ENCODE peak calls at places on chromosomes 6 and 20, in four cellular contexts. T is prostate gland, E is heart left ventricle, G is SJSA1. N is an unnamed sample.
A peak's percentile ranks its signal among the peaks of the same experiment; 100 is the strongest.

GRCh38 chr20:53847118-53847842 is 223.1 kb downstream of the BCAS1 start:
- DNase-seq in E (no peak), G (no peak), T (no peak), N (no peak)

GRCh38 chr20:49766979-49767419 is 45.6 kb upstream of the SLC9A8 start:
- DNase-seq in E (peak; percentile 48), T (no peak), G (no peak), N (no peak)

GRCh38 chr20:14566505-14566904 is 229.1 kb upstream of the FLRT3 start:
- DNase-seq in G (no peak), T (no peak), E (no peak), N (no peak)

GRCh38 chr20:60001027-60001567 is 42.9 kb downstream of the CDH26 start:
- DNase-seq in E (peak; percentile 43), G (no peak), T (no peak), N (no peak)

GRCh38 chr6:79180082-79180481 is 54.4 kb downstream of the HMGN3 start:
- DNase-seq in T (peak; percentile 14), G (no peak), E (no peak), N (no peak)

GRCh38 chr6:51737580-51738360 is 349.6 kb downstream of the PKHD1 start:
- DNase-seq in G (no peak), E (no peak), T (peak; percentile 15), N (no peak)

GRCh38 chr20:2559641-2560040 is 23.3 kb downstream of the TMC2 start:
- DNase-seq in G (no peak), T (no peak), E (no peak), N (no peak)

GRCh38 chr6:156190270-156190669 is 586.9 kb upstream of the ARID1B start:
- DNase-seq in T (no peak), G (no peak), E (no peak), N (no peak)

GRCh38 chr6:127710668-127711067 is 133.7 kb downstream of the C6orf58 start:
- DNase-seq in G (no peak), E (no peak), T (no peak), N (no peak)

GRCh38 chr20:5864873-5865582 is 85.3 kb downstream of the TRMT6 start:
- DNase-seq in G (no peak), T (no peak), E (no peak), N (no peak)

GRCh38 chr6:158003910-158004695 is 22.4 kb downstream of the SYNJ2 start:
- DNase-seq in E (no peak), T (no peak), G (no peak), N (no peak)

GRCh38 chr20:44006578-44006977 is 91.9 kb downstream of the TOX2 start:
- DNase-seq in T (no peak), G (no peak), E (no peak), N (no peak)

GRCh38 chr6:169000022-169000421 is 253.6 kb downstream of the THBS2 start:
- DNase-seq in E (no peak), T (no peak), G (no peak), N (no peak)

GRCh38 chr6:42224222-42225042 is 6.8 kb upstream of the MRPS10 start:
- DNase-seq in T (no peak), E (no peak), G (no peak), N (no peak)

GRCh38 chr6:42226251-42227143 is 8.8 kb upstream of the MRPS10 start:
- DNase-seq in G (peak; percentile 67), E (no peak), T (peak; percentile 26), N (no peak)

GRCh38 chr6:42227173-42227850 is 9.7 kb upstream of the MRPS10 start:
- DNase-seq in T (peak; percentile 36), E (no peak), G (no peak), N (no peak)

GRCh38 chr6:42225043-42225368 is 7.3 kb upstream of the MRPS10 start:
- DNase-seq in T (no peak), G (no peak), E (no peak), N (no peak)

DNA sequence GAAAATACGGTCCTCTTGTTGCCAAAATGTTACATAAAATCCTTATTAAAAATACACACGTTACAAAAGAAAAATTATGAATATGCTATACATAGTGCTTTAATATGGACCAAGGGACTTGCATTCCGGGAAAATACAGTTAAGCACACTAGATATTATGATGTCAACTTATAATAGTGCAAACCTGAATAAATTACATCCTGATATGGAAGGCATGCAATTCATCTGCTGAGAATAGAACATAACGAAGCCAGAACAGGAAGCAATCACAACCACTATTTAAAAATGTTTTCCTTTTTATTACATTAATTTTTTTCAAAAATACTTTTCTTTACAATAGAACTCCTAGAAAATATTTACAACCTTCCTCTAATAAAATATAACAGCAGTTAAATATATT is 7.8 kb upstream of the MRPS10 start:
- DNase-seq in E (no peak), T (no peak), G (no peak), N (no peak)
- H3K4me1 ChIP-seq in E (no peaks in the 10 kb centered on the region), T (no peaks in the 10 kb centered on the region), G (peaks cover 26% of the 10 kb centered on the region), N (no peaks in the 10 kb centered on the region)

GRCh38 chr20:21513881-21514540 is at the start of gene NKX2-2:
- DNase-seq in E (no peak), G (peak; percentile 93), T (no peak), N (no peak)
- H3K4me3 ChIP-seq in E (peak within 1 kb of the TSS; percentile 27), G (peak within 1 kb of the TSS; percentile 82), T (no peak within 1 kb of the TSS), N (no peak within 1 kb of the TSS)

DNA sequence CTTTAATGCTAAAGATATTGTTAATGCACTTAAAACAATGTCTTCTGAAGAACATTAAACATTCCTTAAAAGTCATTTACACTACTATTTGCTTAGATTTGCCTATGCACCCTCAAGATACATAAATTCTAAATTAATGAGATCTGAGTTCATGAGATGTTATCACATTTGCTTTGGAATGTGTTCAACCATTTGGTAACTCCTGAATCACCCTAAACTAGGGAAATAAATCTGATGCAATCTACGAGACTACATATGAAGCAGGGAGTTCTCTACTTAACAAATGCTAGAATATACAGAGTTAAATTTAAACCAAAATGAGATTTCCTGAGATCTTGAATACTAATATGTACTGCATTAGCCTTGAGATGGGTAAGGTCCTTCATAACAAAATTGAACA is 170.1 kb downstream of the CLIC5 start:
- DNase-seq in T (no peak), E (no peak), G (no peak), N (no peak)
- H3K36me3 ChIP-seq in T (no peaks in the 10 kb centered on the region), E (no peaks in the 10 kb centered on the region), G (no peaks in the 10 kb centered on the region), N (no peaks in the 10 kb centered on the region)

GRCh38 chr6:88967891-88968290 is 4.5 kb upstream of the RNGTT start:
- DNase-seq in E (no peak), T (no peak), G (no peak), N (no peak)

GRCh38 chr6:88970301-88970700 is 6.9 kb upstream of the RNGTT start:
- DNase-seq in E (no peak), T (no peak), G (no peak), N (no peak)

GRCh38 chr6:88975369-88975768 is 12.0 kb upstream of the RNGTT start:
- DNase-seq in G (no peak), E (no peak), T (no peak), N (no peak)

DNA sequence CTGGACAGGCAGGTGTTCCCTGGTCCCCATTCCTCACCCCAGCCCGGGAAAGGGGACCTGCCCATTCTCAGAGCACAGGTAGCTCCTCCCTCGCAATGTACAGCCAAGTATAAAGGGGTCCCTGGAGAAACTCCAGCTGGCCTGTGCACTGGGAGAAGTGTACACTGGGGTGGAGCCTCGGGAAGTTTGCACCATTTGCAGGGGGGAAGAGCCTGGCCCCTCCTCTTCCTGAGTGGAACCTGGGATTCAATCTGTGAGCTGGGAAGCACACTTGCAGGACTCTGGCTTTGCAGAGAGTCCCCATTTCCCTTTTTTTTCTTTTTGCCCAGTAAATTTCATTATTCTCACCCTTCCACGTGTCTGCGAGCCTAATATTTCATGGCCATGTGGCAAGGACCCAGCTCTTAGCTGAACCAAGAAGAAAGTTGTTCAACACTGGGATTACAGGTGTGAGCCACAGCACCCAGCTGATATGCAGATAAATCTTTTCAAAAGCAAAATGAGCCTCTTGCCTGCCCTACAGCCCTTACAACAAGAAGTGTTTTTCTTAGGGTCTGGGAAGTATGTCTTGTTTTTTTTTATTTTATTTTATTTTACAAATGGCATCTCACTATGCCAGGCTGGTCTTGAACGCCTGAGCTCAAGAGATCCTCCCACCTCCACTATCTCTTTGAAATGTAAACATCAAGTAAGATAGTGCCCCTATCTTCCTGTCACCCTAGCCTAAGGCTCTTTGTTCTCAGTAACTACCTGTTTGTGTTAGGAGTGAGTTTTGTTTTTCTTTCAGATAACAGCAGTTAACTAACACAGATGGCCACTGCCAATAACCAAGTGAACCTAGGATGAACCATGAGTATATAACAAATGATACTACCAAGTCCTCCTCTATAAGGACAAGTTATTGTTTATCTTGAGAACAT is 9.3 kb upstream of the RNGTT start:
- DNase-seq in G (no peak), E (no peak), T (no peak), N (no peak)
- H3K4me1 ChIP-seq in G (no peaks in the 10 kb centered on the region), E (no peaks in the 10 kb centered on the region), T (no peaks in the 10 kb centered on the region), N (no peaks in the 10 kb centered on the region)

GRCh38 chr6:33742837-33743236 is 3.9 kb downstream of the IP6K3 start:
- DNase-seq in T (no peak), E (no peak), G (no peak), N (no peak)

GRCh38 chr6:33746036-33746600 is 587 bp downstream of the IP6K3 start:
- DNase-seq in E (peak; percentile 94), T (no peak), G (peak; percentile 84), N (no peak)

GRCh38 chr6:33744895-33745546 is 1.7 kb downstream of the IP6K3 start:
- DNase-seq in E (no peak), T (peak; percentile 90), G (no peak), N (no peak)

GRCh38 chr6:33745558-33745957 is 1.1 kb downstream of the IP6K3 start:
- DNase-seq in T (no peak), E (no peak), G (no peak), N (no peak)

DNA sequence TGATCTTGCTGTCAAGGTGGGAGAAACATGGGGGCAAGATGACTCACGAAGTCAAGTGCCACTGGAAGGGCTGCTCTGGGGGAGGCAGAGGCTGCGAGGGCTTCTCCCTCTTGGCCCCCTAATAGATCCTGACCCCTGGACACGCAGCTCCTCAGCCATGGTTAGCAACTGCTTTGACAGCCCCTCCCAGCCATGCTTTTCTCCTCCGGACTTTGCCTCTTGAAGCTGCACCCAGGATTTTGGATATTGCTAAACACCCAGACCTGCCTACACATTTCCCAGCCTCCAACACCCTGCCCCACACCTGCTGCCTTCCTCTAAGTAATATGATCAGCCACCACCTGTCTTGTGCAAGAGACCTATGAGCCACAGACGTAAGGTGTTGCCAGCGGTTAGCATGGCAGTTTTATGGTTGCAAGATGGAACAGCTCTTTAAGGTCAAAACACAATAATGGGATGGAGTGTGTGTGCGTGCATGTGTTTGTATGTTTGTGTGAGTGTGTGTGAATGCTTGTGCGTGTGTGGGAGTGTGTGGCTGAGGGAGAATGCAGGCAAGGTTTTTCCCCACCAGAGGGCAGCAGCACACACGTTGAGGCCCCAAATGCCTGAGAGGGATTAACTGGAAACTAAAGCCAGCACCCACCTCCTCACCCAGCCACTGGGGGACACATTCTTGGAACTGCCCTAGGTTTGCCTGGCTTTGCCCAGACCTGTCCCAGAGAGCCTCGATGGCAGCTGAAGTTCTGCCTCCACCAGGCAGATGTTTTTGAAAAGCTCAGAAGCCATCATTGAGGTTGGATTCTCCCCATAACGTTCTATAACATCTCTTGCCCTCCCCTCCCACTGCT is 2.5 kb downstream of the IP6K3 start:
- DNase-seq in G (peak; percentile 78), T (peak; percentile 85), E (peak; percentile 69), N (no peak)
- H3K4me3 ChIP-seq in G (no peak overlapping the region), T (no peak overlapping the region), E (no peak overlapping the region), N (peak overlapping the region; percentile 37)